ENCODE peak calls at places on chromosomes 11 and 22, in eight cellular contexts. One of them, this sample, is unnamed.

GRCh38 chr11:27914080-27914479 is 193.9 kb downstream of the KIF18A start:
- DNase-seq in astrocyte of the spinal cord: peak; percentile 39
- DNase-seq in Caco-2: no peak
- DNase-seq in foreskin fibroblast: no peak
- DNase-seq in A549: no peak
- DNase-seq in neural crest cell: no peak
- DNase-seq in suprapubic skin: no peak
- DNase-seq in adrenal gland: no peak
- DNase-seq in this sample: no peak

GRCh38 chr22:39097098-39098020 is at the start of gene APOBEC3H:
- DNase-seq in astrocyte of the spinal cord: no peak
- DNase-seq in Caco-2: no peak
- DNase-seq in foreskin fibroblast: peak; percentile 45
- DNase-seq in A549: no peak
- DNase-seq in neural crest cell: no peak
- DNase-seq in suprapubic skin: no peak
- DNase-seq in adrenal gland: no peak
- DNase-seq in this sample: no peak

GRCh38 chr11:57567210-57567511 is 311 bp downstream of the UBE2L6 start:
- DNase-seq in astrocyte of the spinal cord: peak; percentile 13
- DNase-seq in Caco-2: no peak
- DNase-seq in foreskin fibroblast: no peak
- DNase-seq in A549: no peak
- DNase-seq in neural crest cell: no peak
- DNase-seq in suprapubic skin: no peak
- DNase-seq in adrenal gland: no peak
- DNase-seq in this sample: peak; percentile 50

GRCh38 chr11:112734207-112734606 is 227.0 kb upstream of the NCAM1 start:
- DNase-seq in astrocyte of the spinal cord: peak; percentile 34
- DNase-seq in Caco-2: peak; percentile 67
- DNase-seq in foreskin fibroblast: peak; percentile 8
- DNase-seq in A549: no peak
- DNase-seq in neural crest cell: peak; percentile 31
- DNase-seq in suprapubic skin: no peak
- DNase-seq in adrenal gland: peak; percentile 16
- DNase-seq in this sample: no peak

GRCh38 chr22:50600967-50601668 is 525 bp downstream of the MAPK8IP2 start:
- DNase-seq in astrocyte of the spinal cord: no peak
- DNase-seq in Caco-2: peak; percentile 26
- DNase-seq in foreskin fibroblast: no peak
- DNase-seq in A549: no peak
- DNase-seq in neural crest cell: peak; percentile 37
- DNase-seq in suprapubic skin: no peak
- DNase-seq in adrenal gland: no peak
- DNase-seq in this sample: peak; percentile 45

GRCh38 chr22:39458443-39459083 is 1.8 kb downstream of the MGAT3 start:
- DNase-seq in astrocyte of the spinal cord: no peak
- DNase-seq in Caco-2: no peak
- DNase-seq in foreskin fibroblast: no peak
- DNase-seq in A549: no peak
- DNase-seq in neural crest cell: no peak
- DNase-seq in suprapubic skin: no peak
- DNase-seq in adrenal gland: no peak
- DNase-seq in this sample: peak; percentile 62

GRCh38 chr11:32333335-32333991 is 101.9 kb downstream of the WT1 start:
- DNase-seq in astrocyte of the spinal cord: peak; percentile 45
- DNase-seq in Caco-2: no peak
- DNase-seq in foreskin fibroblast: peak; percentile 63
- DNase-seq in A549: peak; percentile 73
- DNase-seq in neural crest cell: peak; percentile 62
- DNase-seq in suprapubic skin: peak; percentile 66
- DNase-seq in adrenal gland: peak; percentile 58
- DNase-seq in this sample: peak; percentile 43

GRCh38 chr22:44885806-44886360 is 123.9 kb downstream of the PHF21B start:
- DNase-seq in astrocyte of the spinal cord: no peak
- DNase-seq in Caco-2: peak; percentile 28
- DNase-seq in foreskin fibroblast: no peak
- DNase-seq in A549: no peak
- DNase-seq in neural crest cell: no peak
- DNase-seq in suprapubic skin: peak; percentile 39
- DNase-seq in adrenal gland: no peak
- DNase-seq in this sample: no peak

GRCh38 chr22:21447694-21448402 is 19.3 kb upstream of the TMEM191C start:
- DNase-seq in astrocyte of the spinal cord: no peak
- DNase-seq in Caco-2: no peak
- DNase-seq in foreskin fibroblast: no peak
- DNase-seq in A549: no peak
- DNase-seq in neural crest cell: no peak
- DNase-seq in suprapubic skin: peak; percentile 52
- DNase-seq in adrenal gland: no peak
- DNase-seq in this sample: no peak

GRCh38 chr11:116190206-116190605 is 582.6 kb downstream of the BUD13 start:
- DNase-seq in astrocyte of the spinal cord: no peak
- DNase-seq in Caco-2: no peak
- DNase-seq in foreskin fibroblast: no peak
- DNase-seq in A549: no peak
- DNase-seq in neural crest cell: no peak
- DNase-seq in suprapubic skin: no peak
- DNase-seq in adrenal gland: no peak
- DNase-seq in this sample: no peak

GRCh38 chr22:36923458-36923784 is 10.0 kb downstream of the CSF2RB start:
- DNase-seq in astrocyte of the spinal cord: no peak
- DNase-seq in Caco-2: no peak
- DNase-seq in foreskin fibroblast: no peak
- DNase-seq in A549: no peak
- DNase-seq in neural crest cell: no peak
- DNase-seq in suprapubic skin: no peak
- DNase-seq in adrenal gland: no peak
- DNase-seq in this sample: no peak

GRCh38 chr11:70201876-70202861 is 927 bp upstream of the FADD start:
- DNase-seq in astrocyte of the spinal cord: no peak
- DNase-seq in Caco-2: no peak
- DNase-seq in foreskin fibroblast: no peak
- DNase-seq in A549: no peak
- DNase-seq in neural crest cell: no peak
- DNase-seq in suprapubic skin: no peak
- DNase-seq in adrenal gland: no peak
- DNase-seq in this sample: no peak

DNA sequence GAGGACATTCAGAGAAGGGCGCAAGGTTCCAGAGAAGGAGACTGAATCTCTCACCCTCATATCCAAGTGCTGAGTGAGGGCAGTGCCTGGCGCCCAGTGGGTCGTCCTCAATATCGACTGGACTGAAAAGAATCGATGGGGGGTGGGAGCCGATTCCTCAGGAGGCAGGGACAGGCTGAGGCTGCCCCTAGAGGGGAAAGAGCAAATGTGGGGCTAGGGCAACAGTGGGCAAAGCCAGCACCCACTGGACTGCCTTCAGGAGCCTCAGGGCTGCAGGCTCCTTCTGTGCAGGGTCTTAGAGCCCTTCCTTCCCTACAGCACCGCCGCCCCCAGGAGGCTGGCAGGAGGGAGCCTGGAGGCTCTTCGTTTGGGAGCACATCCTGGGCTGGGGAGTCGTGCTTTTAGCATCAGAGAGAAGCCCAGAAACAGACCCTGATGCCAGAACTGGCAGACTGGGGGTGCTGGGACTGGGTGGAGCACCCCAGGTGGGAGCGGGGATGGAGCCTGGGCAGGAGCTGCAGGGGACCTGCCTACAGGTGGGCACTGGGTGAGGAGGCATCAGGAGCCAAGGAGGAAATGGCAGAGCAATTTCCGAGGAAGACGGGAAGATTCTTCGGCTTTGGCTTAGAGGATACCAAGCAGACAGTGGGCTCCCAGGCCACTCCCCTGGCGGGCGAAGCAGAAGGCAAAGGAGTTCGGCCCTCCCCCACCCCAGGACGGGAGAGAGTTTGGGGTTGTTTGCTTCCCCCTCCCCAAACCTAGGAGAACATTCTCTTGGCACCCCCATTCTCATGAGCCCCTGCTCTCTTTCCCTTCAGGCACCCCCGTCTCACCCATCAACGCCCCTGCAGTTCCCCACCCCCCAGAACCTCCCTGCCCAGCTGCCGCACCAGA is 1.2 kb downstream of the SYT7 start:
- DNase-seq in astrocyte of the spinal cord: no peak
- DNase-seq in Caco-2: no peak
- DNase-seq in foreskin fibroblast: no peak
- DNase-seq in A549: no peak
- DNase-seq in neural crest cell: no peak
- DNase-seq in suprapubic skin: no peak
- DNase-seq in adrenal gland: no peak
- DNase-seq in this sample: no peak
- TF ChIP-seq CTCF in astrocyte of the spinal cord: no peak
- TF ChIP-seq CTCF in Caco-2: no peak
- TF ChIP-seq CTCF in foreskin fibroblast: no peak
- TF ChIP-seq CTCF in A549: no peak
- TF ChIP-seq CTCF in neural crest cell: no peak
- TF ChIP-seq CTCF in suprapubic skin: no peak
- TF ChIP-seq CTCF in adrenal gland: no peak
- TF ChIP-seq CTCF in this sample: no peak

DNA sequence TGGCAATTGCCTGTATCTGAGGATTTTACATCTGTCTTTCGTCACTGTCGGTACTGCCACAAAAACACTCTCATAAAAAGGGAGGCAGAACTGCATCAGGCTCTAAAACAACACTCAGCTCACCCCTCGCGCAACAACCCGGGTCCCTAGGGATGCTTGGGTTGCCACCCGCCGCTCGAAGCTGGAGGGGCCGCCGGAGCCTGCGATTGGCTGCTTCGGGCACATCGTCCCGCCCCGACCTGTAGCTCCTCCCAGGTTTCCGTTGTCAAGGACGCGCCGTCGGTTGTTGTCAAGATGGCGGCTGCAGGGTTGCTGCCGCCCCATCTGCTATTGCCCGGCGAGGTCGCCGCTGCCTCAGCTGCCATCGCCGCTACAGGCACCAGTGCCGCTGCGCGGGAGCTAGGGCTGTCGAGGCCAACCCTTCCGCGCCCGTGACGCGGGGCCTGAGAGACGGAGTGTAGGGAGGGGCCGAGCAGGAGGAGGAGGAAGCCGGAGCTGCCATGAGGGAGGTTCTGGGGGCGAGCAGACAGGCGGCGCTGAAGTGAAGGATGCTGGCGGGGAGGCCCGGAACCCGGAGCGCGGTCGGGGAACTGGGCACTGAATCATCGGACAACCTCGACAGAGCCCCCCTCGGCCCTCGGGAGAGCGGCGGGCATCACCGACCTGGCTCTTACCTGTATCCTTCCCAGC is at the start of gene CEP126:
- DNase-seq in astrocyte of the spinal cord: peak; percentile 96
- DNase-seq in Caco-2: peak; percentile 97
- DNase-seq in foreskin fibroblast: peak; percentile 98
- DNase-seq in A549: peak; percentile 76
- DNase-seq in neural crest cell: peak; percentile 90
- DNase-seq in suprapubic skin: peak; percentile 98
- DNase-seq in adrenal gland: peak; percentile 94
- DNase-seq in this sample: peak; percentile 90
- TF ChIP-seq CTCF in astrocyte of the spinal cord: peak; percentile 63
- TF ChIP-seq CTCF in Caco-2: peak; percentile 94
- TF ChIP-seq CTCF in foreskin fibroblast: peak; percentile 53
- TF ChIP-seq CTCF in A549: peak; percentile 14
- TF ChIP-seq CTCF in neural crest cell: peak; percentile 47
- TF ChIP-seq CTCF in suprapubic skin: peak; percentile 43
- TF ChIP-seq CTCF in adrenal gland: peak; percentile 51
- TF ChIP-seq CTCF in this sample: peak; percentile 17

GRCh38 chr11:102306817-102307814 is 10.2 kb upstream of the BIRC3 start:
- DNase-seq in astrocyte of the spinal cord: no peak
- DNase-seq in Caco-2: no peak
- DNase-seq in foreskin fibroblast: no peak
- DNase-seq in A549: no peak
- DNase-seq in neural crest cell: no peak
- DNase-seq in suprapubic skin: no peak
- DNase-seq in adrenal gland: no peak
- DNase-seq in this sample: no peak

GRCh38 chr11:102313225-102313940 is 3.9 kb upstream of the BIRC3 start:
- DNase-seq in astrocyte of the spinal cord: peak; percentile 33
- DNase-seq in Caco-2: no peak
- DNase-seq in foreskin fibroblast: no peak
- DNase-seq in A549: no peak
- DNase-seq in neural crest cell: no peak
- DNase-seq in suprapubic skin: no peak
- DNase-seq in adrenal gland: no peak
- DNase-seq in this sample: no peak

GRCh38 chr11:102306048-102306575 is 11.2 kb upstream of the BIRC3 start:
- DNase-seq in astrocyte of the spinal cord: no peak
- DNase-seq in Caco-2: peak; percentile 75
- DNase-seq in foreskin fibroblast: no peak
- DNase-seq in A549: peak; percentile 51
- DNase-seq in neural crest cell: no peak
- DNase-seq in suprapubic skin: no peak
- DNase-seq in adrenal gland: no peak
- DNase-seq in this sample: no peak

GRCh38 chr11:102312656-102313055 is 4.6 kb upstream of the BIRC3 start:
- DNase-seq in astrocyte of the spinal cord: peak; percentile 65
- DNase-seq in Caco-2: no peak
- DNase-seq in foreskin fibroblast: peak; percentile 52
- DNase-seq in A549: no peak
- DNase-seq in neural crest cell: no peak
- DNase-seq in suprapubic skin: no peak
- DNase-seq in adrenal gland: no peak
- DNase-seq in this sample: no peak

GRCh38 chr11:102309621-102310541 is 7.4 kb upstream of the BIRC3 start:
- DNase-seq in astrocyte of the spinal cord: no peak
- DNase-seq in Caco-2: no peak
- DNase-seq in foreskin fibroblast: peak; percentile 65
- DNase-seq in A549: no peak
- DNase-seq in neural crest cell: no peak
- DNase-seq in suprapubic skin: no peak
- DNase-seq in adrenal gland: no peak
- DNase-seq in this sample: no peak
- TF ChIP-seq CTCF in astrocyte of the spinal cord: no peak
- TF ChIP-seq CTCF in Caco-2: peak; percentile 13
- TF ChIP-seq CTCF in foreskin fibroblast: no peak
- TF ChIP-seq CTCF in A549: peak; percentile 8
- TF ChIP-seq CTCF in neural crest cell: peak; percentile 37
- TF ChIP-seq CTCF in suprapubic skin: no peak
- TF ChIP-seq CTCF in adrenal gland: no peak
- TF ChIP-seq CTCF in this sample: no peak

GRCh38 chr11:118907051-118907748 is 18.5 kb downstream of the BCL9L start:
- DNase-seq in astrocyte of the spinal cord: peak; percentile 69
- DNase-seq in Caco-2: peak; percentile 94
- DNase-seq in foreskin fibroblast: peak; percentile 86
- DNase-seq in A549: peak; percentile 47
- DNase-seq in neural crest cell: peak; percentile 91
- DNase-seq in suprapubic skin: peak; percentile 91
- DNase-seq in adrenal gland: peak; percentile 83
- DNase-seq in this sample: peak; percentile 90
- TF ChIP-seq CTCF in astrocyte of the spinal cord: peak; percentile 85
- TF ChIP-seq CTCF in Caco-2: peak; percentile 96
- TF ChIP-seq CTCF in foreskin fibroblast: peak; percentile 82
- TF ChIP-seq CTCF in A549: peak; percentile 72
- TF ChIP-seq CTCF in neural crest cell: peak; percentile 98
- TF ChIP-seq CTCF in suprapubic skin: peak; percentile 87
- TF ChIP-seq CTCF in adrenal gland: peak; percentile 95
- TF ChIP-seq CTCF in this sample: peak; percentile 93

This sample was measured in GM13977.